ENCODE peak calls at places on chromosome 21, in eight cellular contexts. X, S, G, B, Q, R, O and L are unnamed samples.

GRCh38 chr21:34613679-34614442 is 1.1 kb downstream of the RCAN1 start:
- DNase-seq in X (no peak), G (no peak), S (peak), B (no peak), O (no peak), Q (peak), R (no peak), L (peak)

GRCh38 chr21:22083899-22084298 is 1085.7 kb downstream of the NCAM2 start:
- DNase-seq in Q (no peak), G (no peak), R (no peak), S (no peak), B (no peak), O (no peak), X (no peak), L (no peak)

GRCh38 chr21:15247613-15248012 is 182.8 kb upstream of the NRIP1 start:
- DNase-seq in O (no peak), Q (no peak), R (no peak), G (no peak), B (no peak), X (no peak), S (no peak), L (no peak)

GRCh38 chr21:28308516-28308915 is 684.2 kb downstream of the LTN1 start:
- DNase-seq in X (no peak), G (no peak), S (no peak), B (no peak), Q (no peak), O (no peak), R (no peak), L (no peak)

GRCh38 chr21:20996421-20997307 is 1.5 kb upstream of the NCAM2 start:
- DNase-seq in R (no peak), S (no peak), O (no peak), B (no peak), X (no peak), G (no peak), Q (no peak), L (no peak)

GRCh38 chr21:37082375-37082774 is 9.3 kb downstream of the TTC3 start:
- DNase-seq in Q (no peak), S (no peak), X (no peak), G (no peak), B (no peak), O (no peak), R (no peak), L (no peak)

GRCh38 chr21:43716376-43717165 is 2.4 kb upstream of the PDXK start:
- DNase-seq in G (no peak), Q (no peak), B (no peak), X (no peak), R (peak), O (no peak), S (no peak), L (peak)

GRCh38 chr21:20301395-20301794 is 696.8 kb upstream of the NCAM2 start:
- DNase-seq in G (no peak), X (no peak), S (no peak), O (no peak), B (no peak), R (no peak), Q (no peak), L (no peak)

GRCh38 chr21:33940164-33940563 is 24.6 kb upstream of the ATP5PO start:
- DNase-seq in O (peak), G (no peak), B (no peak), Q (no peak), X (no peak), R (no peak), S (no peak), L (peak)

GRCh38 chr21:43929217-43929971 is 64.4 kb downstream of the AGPAT3 start:
- DNase-seq in B (no peak), G (no peak), Q (no peak), R (no peak), S (no peak), O (peak), X (no peak), L (no peak)

GRCh38 chr21:35323947-35324346 is 274.8 kb upstream of the RUNX1 start:
- DNase-seq in S (no peak), X (no peak), Q (no peak), O (no peak), B (no peak), R (no peak), G (no peak), L (no peak)

GRCh38 chr21:18840239-18840638 is 436.7 kb upstream of the TMPRSS15 start:
- DNase-seq in S (no peak), O (peak), R (no peak), Q (peak), X (peak), B (no peak), G (no peak), L (peak)

GRCh38 chr21:35479529-35479928 is 430.4 kb upstream of the RUNX1 start:
- DNase-seq in R (no peak), S (no peak), X (no peak), B (no peak), O (no peak), Q (no peak), G (no peak), L (no peak)

GRCh38 chr21:29056538-29057050 is 16.9 kb downstream of the CCT8 start:
- DNase-seq in G (no peak), R (no peak), X (no peak), Q (no peak), O (no peak), S (no peak), B (no peak), L (no peak)

GRCh38 chr21:28253378-28253777 is 739.3 kb downstream of the LTN1 start:
- DNase-seq in Q (no peak), X (no peak), S (no peak), B (no peak), O (no peak), G (no peak), R (no peak), L (no peak)

GRCh38 chr21:37153935-37154350 is 80.9 kb downstream of the TTC3 start:
- DNase-seq in G (peak), X (no peak), O (no peak), S (no peak), R (no peak), B (no peak), Q (peak), L (peak)

DNA sequence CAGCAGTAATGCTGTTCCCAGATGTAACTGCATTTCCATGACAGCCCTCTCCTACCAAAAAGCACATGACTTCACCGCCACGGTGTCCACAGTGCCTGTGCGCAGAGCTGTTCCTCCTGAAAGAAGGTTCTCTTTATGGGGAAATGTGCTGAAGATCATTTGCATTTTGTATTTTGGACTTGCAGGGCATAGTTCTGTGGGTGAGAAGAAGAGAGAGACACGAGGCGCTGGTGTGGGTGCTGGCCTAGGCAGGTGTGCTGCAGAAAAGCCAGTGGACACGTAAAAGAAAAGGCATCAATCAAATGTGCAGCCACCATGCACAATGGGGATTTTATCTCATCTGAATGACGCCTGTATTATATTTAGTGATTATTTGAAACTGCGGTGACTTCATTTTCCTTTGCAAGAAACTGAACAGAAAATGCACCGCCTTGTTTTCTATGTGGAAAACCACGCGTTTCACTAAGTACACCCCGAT is 21.3 kb downstream of the SLC37A1 start:
- DNase-seq in X (no peak), S (no peak), R (peak), B (no peak), O (no peak), G (no peak), Q (no peak), L (no peak)
- TF ChIP-seq POLR2A in X (no peak), S (no peak), R (peak), B (no peak), O (no peak), G (no peak), Q (no peak), L (no peak)

GRCh38 chr21:45169001-45169400 is 94.6 kb downstream of the ADARB1 start:
- DNase-seq in O (no peak), G (no peak), R (no peak), Q (no peak), X (no peak), S (no peak), B (no peak), L (no peak)

GRCh38 chr21:45168522-45168921 is 94.1 kb downstream of the ADARB1 start:
- DNase-seq in O (no peak), B (no peak), Q (no peak), R (no peak), S (no peak), G (no peak), X (no peak), L (no peak)

GRCh38 chr21:45167796-45168222 is 93.4 kb downstream of the ADARB1 start:
- DNase-seq in S (no peak), O (no peak), G (no peak), B (no peak), Q (no peak), X (no peak), R (no peak), L (no peak)

GRCh38 chr21:45170987-45171386 is 96.6 kb downstream of the ADARB1 start:
- DNase-seq in O (no peak), Q (no peak), R (no peak), G (no peak), X (no peak), S (no peak), B (no peak), L (no peak)

DNA sequence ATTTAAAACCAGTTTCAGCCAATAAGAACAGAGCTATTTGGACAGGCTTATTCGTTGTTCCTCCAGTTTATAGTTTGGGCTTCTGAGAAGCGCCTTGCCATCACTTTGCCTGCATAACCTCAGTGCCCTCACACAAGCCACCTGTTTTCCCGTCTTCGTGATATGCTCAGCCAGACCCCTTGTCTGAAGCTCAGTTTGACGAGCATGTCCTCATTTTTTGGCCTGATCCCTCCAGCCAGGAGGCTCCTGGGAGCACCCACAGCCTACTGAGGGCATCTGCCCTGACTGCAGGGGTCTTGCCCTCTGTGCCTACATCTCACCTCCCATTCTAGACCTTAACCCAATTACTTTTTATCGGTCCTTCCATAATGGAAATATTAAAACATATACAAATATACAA is 95.3 kb downstream of the ADARB1 start:
- DNase-seq in O (no peak), G (no peak), Q (no peak), R (no peak), X (no peak), B (no peak), S (no peak), L (no peak)
- TF ChIP-seq MAX in O (no peak), G (no peak), Q (no peak), R (no peak), X (no peak), B (no peak), S (no peak), L (no peak)

GRCh38 chr21:30962013-30962412 is 76.3 kb downstream of the KRTAP19-8 start:
- DNase-seq in O (no peak), B (no peak), Q (no peak), X (no peak), G (no peak), S (no peak), R (no peak), L (peak)
- TF ChIP-seq CTCF in O (peak), B (no peak), Q (no peak), X (no peak), G (no peak), S (no peak), R (no peak), L (peak)

GRCh38 chr21:25565272-25566199 is 41.7 kb downstream of the MRPL39 start:
- DNase-seq in B (no peak), S (no peak), G (no peak), Q (no peak), O (no peak), X (no peak), R (no peak), L (no peak)

GRCh38 chr21:25562660-25563059 is 44.6 kb downstream of the MRPL39 start:
- DNase-seq in G (no peak), S (no peak), O (no peak), X (no peak), B (no peak), R (no peak), Q (peak), L (peak)

GRCh38 chr21:25566645-25567044 is 40.6 kb downstream of the MRPL39 start:
- DNase-seq in G (no peak), B (no peak), O (no peak), R (no peak), Q (no peak), S (no peak), X (no peak), L (no peak)

GRCh38 chr21:25563399-25564116 is 43.7 kb downstream of the MRPL39 start:
- DNase-seq in S (no peak), O (no peak), R (peak), Q (peak), B (no peak), X (no peak), G (no peak), L (peak)

GRCh38 chr21:25564349-25564948 is 42.8 kb downstream of the MRPL39 start:
- DNase-seq in R (no peak), O (no peak), X (no peak), G (no peak), Q (no peak), S (no peak), B (no peak), L (no peak)
- TF ChIP-seq POLR2A in R (peak), O (no peak), X (no peak), G (no peak), Q (no peak), S (no peak), B (no peak), L (no peak)

DNA sequence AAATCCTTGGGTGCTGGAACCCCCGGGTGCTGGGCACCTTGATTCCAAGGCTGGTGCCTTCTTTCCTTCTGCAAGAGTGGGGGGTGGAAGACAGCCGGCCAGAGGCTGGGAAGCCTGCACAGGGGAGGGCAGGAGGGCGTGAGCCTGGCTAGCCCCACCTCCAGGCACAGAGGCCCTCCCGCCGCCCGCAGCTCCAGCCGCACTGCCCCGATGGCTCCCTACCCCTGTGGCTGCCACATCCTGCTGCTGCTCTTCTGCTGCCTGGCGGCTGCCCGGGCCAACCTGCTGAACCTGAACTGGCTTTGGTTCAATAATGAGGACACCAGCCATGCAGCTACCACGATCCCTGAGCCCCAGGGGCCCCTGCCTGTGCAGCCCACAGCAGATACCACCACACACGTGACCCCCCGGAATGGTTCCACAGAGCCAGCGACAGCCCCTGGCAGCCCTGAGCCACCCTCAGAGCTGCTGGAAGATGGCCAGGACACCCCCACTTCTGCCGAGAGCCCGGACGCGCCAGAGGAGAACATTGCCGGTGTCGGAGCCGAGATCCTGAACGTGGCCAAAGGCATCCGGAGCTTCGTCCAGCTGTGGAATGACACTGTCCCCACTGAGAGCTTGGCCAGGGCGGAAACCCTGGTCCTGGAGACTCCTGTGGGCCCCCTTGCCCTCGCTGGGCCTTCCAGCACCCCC is 50.5 kb downstream of the COL18A1 start:
- DNase-seq in G (no peak), X (no peak), S (no peak), O (no peak), R (no peak), B (no peak), Q (no peak), L (peak)
- TF ChIP-seq MAX in G (no peak), X (no peak), S (no peak), O (no peak), R (no peak), B (no peak), Q (no peak), L (no peak)

DNA sequence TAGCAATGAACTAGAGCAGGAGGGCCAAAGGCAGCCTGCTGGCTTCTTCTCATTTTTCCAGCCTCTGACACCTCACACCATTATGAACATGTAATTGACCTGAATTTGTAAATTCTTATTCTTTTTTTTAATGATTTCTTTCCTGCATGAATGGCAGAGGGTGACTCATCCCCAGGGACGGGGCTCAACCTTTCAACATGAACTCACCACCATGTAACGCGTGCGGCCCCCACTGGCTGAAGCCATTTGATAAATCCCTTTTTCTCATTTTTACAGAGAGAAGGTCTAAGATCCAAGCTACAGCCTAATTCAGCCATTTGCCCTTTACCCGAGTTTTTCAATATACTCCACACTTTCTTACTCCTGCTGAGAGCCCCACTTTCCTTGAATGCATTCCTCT is 9.3 kb upstream of the ETS2 start:
- DNase-seq in R (no peak), S (no peak), X (no peak), G (no peak), B (no peak), Q (peak), O (no peak), L (peak)
- TF ChIP-seq CTCF in R (peak), S (peak), X (no peak), G (no peak), B (no peak), Q (no peak), O (no peak), L (no peak)

GRCh38 chr21:26842976-26843911 is 2.0 kb downstream of the ADAMTS1 start:
- DNase-seq in B (no peak), R (no peak), G (no peak), O (peak), S (no peak), X (no peak), Q (peak), L (no peak)
- TF ChIP-seq POLR2A in B (no peak), R (no peak), G (no peak), O (peak), S (no peak), X (no peak), Q (no peak), L (no peak)

DNA sequence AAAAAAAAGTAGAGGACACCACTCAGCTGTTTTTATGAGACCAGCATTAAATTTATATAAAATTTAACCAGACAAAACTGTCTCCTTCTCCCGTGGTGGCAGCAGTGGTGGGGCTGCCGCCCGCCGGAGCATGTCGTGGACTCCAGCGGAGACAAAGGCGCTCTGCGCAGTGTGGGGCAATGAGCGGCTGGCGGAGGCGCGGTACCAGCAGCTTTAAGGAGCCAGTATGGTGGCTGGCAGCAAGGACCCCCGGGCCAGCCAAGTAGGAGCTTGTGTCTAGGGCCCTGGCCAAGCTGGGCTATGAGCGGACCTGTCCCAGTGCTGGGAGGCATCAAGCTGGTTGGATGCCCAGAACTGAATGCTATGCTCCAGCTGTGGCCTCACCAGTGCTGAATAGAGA is 2102.9 kb downstream of the NCAM2 start:
- DNase-seq in X (no peak), B (no peak), S (no peak), G (no peak), O (no peak), R (no peak), Q (no peak), L (no peak)
- TF ChIP-seq MAX in X (no peak), B (no peak), S (no peak), G (no peak), O (no peak), R (no peak), Q (no peak), L (no peak)

GRCh38 chr21:42537106-42537742 is 23.6 kb downstream of the SLC37A1 start:
- DNase-seq in R (no peak), G (no peak), O (no peak), Q (no peak), S (no peak), X (no peak), B (no peak), L (peak)
- TF ChIP-seq CTCF in R (peak), G (peak), O (peak), Q (no peak), S (peak), X (peak), B (peak), L (peak)

GRCh38 chr21:32392880-32393676 is at the start of gene URB1:
- DNase-seq in Q (peak), O (peak), R (peak), S (peak), X (peak), G (peak), B (peak), L (peak)
- TF ChIP-seq POLR2A in Q (peak), O (no peak), R (peak), S (peak), X (peak), G (peak), B (peak), L (peak)